ENCODE peak calls at places on chromosomes 12 and 14, in seven cellular contexts. O, W, J, T, C, U and G are unnamed samples.

GRCh38 chr12:27220988-27221345 is 23.1 kb upstream of the STK38L start:
- DNase-seq in O (no peak), W (no peak), J (no peak), T (no peak), C (no peak), U (no peak), G (no peak)

GRCh38 chr14:57865450-57866198 is at the start of gene SLC35F4:
- DNase-seq in O (peak), W (no peak), J (no peak), T (no peak), C (peak), U (peak), G (peak)

GRCh38 chr12:110972870-110973269 is 52.5 kb upstream of the MYL2 start:
- DNase-seq in O (no peak), W (no peak), J (no peak), T (no peak), C (no peak), U (no peak), G (no peak)

GRCh38 chr12:26185532-26186320 is 9.6 kb upstream of the SSPN start:
- DNase-seq in O (no peak), W (no peak), J (no peak), T (no peak), C (no peak), U (no peak), G (no peak)

GRCh38 chr12:65996146-65996545 is 134.4 kb downstream of the LLPH start:
- DNase-seq in O (no peak), W (no peak), J (no peak), T (no peak), C (no peak), U (no peak), G (no peak)

GRCh38 chr12:47837190-47838171 is 17.8 kb upstream of the HDAC7 start:
- DNase-seq in O (peak), W (peak), J (peak), T (peak), C (peak), U (peak), G (peak)

GRCh38 chr12:64600164-64600561 is 10.1 kb upstream of the RASSF3 start:
- DNase-seq in O (no peak), W (peak), J (no peak), T (no peak), C (no peak), U (no peak), G (no peak)

GRCh38 chr14:64720190-64720589 is 16.0 kb downstream of the PLEKHG3 start:
- DNase-seq in O (no peak), W (peak), J (no peak), T (peak), C (no peak), U (no peak), G (peak)

GRCh38 chr12:8911606-8912268 is 2.6 kb upstream of the PHC1 start:
- DNase-seq in O (no peak), W (no peak), J (no peak), T (no peak), C (no peak), U (no peak), G (no peak)

GRCh38 chr14:52391866-52392600 is 77.9 kb downstream of the PTGER2 start:
- DNase-seq in O (no peak), W (no peak), J (no peak), T (peak), C (no peak), U (peak), G (no peak)

GRCh38 chr12:121279507-121279915 is 17.0 kb downstream of the CAMKK2 start:
- DNase-seq in O (no peak), W (no peak), J (no peak), T (no peak), C (peak), U (peak), G (no peak)

GRCh38 chr12:93127582-93128331 is 198.7 kb upstream of the EEA1 start:
- DNase-seq in O (no peak), W (peak), J (no peak), T (peak), C (no peak), U (peak), G (peak)

GRCh38 chr12:56996793-56997545 is 9.4 kb downstream of the ZBTB39 start:
- DNase-seq in O (no peak), W (no peak), J (no peak), T (no peak), C (no peak), U (no peak), G (no peak)

GRCh38 chr14:65334765-65335411 is 77.6 kb upstream of the FUT8 start:
- DNase-seq in O (no peak), W (peak), J (no peak), T (peak), C (no peak), U (no peak), G (peak)

GRCh38 chr14:84646791-84647500 is 883.0 kb upstream of the FLRT2 start:
- DNase-seq in O (no peak), W (no peak), J (no peak), T (peak), C (no peak), U (peak), G (no peak)

GRCh38 chr12:93447555-93448265 is 6.0 kb upstream of the UBE2N start:
- DNase-seq in O (no peak), W (no peak), J (no peak), T (no peak), C (no peak), U (no peak), G (no peak)

GRCh38 chr12:19965196-19966038 is 402.9 kb upstream of the PDE3A start:
- DNase-seq in O (no peak), W (no peak), J (no peak), T (no peak), C (no peak), U (peak), G (no peak)

GRCh38 chr14:103384450-103385152 is 614 bp upstream of the MARK3 start:
- DNase-seq in O (no peak), W (no peak), J (no peak), T (no peak), C (no peak), U (no peak), G (no peak)

GRCh38 chr14:32633214-32633864 is 304.2 kb downstream of the AKAP6 start:
- DNase-seq in O (no peak), W (no peak), J (no peak), T (peak), C (no peak), U (no peak), G (no peak)

GRCh38 chr12:10214131-10214876 is 1.6 kb downstream of the GABARAPL1 start:
- DNase-seq in O (no peak), W (peak), J (no peak), T (peak), C (no peak), U (peak), G (peak)

GRCh38 chr12:17416748-17417147 is 673.2 kb downstream of the RERGL start:
- DNase-seq in O (no peak), W (no peak), J (no peak), T (no peak), C (no peak), U (no peak), G (no peak)

GRCh38 chr14:100540141-100540925 is 46.9 kb downstream of the BEGAIN start:
- DNase-seq in O (no peak), W (no peak), J (no peak), T (no peak), C (no peak), U (peak), G (no peak)

GRCh38 chr14:75457024-75457390 is 29.2 kb downstream of the JDP2 start:
- DNase-seq in O (no peak), W (no peak), J (no peak), T (no peak), C (no peak), U (no peak), G (no peak)

GRCh38 chr12:51847830-51848727 is at the start of gene FIGNL2:
- DNase-seq in O (peak), W (no peak), J (no peak), T (no peak), C (no peak), U (peak), G (peak)

GRCh38 chr14:37594916-37595808 is at the start of the genes FOXA1 and TTC6:
- DNase-seq in O (peak), W (peak), J (no peak), T (no peak), C (no peak), U (peak), G (peak)

GRCh38 chr12:86194721-86195120 is 61.5 kb downstream of the MGAT4C start:
- DNase-seq in O (no peak), W (no peak), J (no peak), T (no peak), C (peak), U (no peak), G (no peak)

GRCh38 chr14:45089813-45090212 is 5.9 kb downstream of the PRPF39 start:
- DNase-seq in O (peak), W (no peak), J (no peak), T (peak), C (no peak), U (peak), G (no peak)

GRCh38 chr12:65208957-65209654 is 39.7 kb downstream of the LEMD3 start:
- DNase-seq in O (no peak), W (no peak), J (no peak), T (no peak), C (no peak), U (no peak), G (no peak)

GRCh38 chr12:24557738-24558137 is 391.2 kb downstream of the BCAT1 start:
- DNase-seq in O (no peak), W (no peak), J (no peak), T (no peak), C (no peak), U (no peak), G (no peak)

GRCh38 chr14:85223667-85224066 is 306.3 kb upstream of the FLRT2 start:
- DNase-seq in O (no peak), W (no peak), J (no peak), T (no peak), C (no peak), U (no peak), G (no peak)

GRCh38 chr12:41014643-41015020 is 173.5 kb upstream of the PDZRN4 start:
- DNase-seq in O (no peak), W (no peak), J (no peak), T (no peak), C (no peak), U (peak), G (no peak)

GRCh38 chr12:70721216-70721615 is 84.0 kb upstream of the PTPRB start:
- DNase-seq in O (no peak), W (no peak), J (no peak), T (no peak), C (no peak), U (no peak), G (no peak)

GRCh38 chr14:103102689-103103260 is 8.2 kb downstream of the EXOC3L4 start:
- DNase-seq in O (no peak), W (no peak), J (no peak), T (no peak), C (no peak), U (no peak), G (no peak)